ENCODE peak calls at places on chromosomes 2 and 18, in four cellular contexts. M, J, U and P are unnamed samples.

GRCh38 chr2:236014408-236015131 is 153.6 kb downstream of the GBX2 start:
- DNase-seq in M (no peak), J (no peak), U (peak; percentile 48), P (no peak)

GRCh38 chr2:33877348-33878016 is 278.4 kb upstream of the FAM98A start:
- DNase-seq in M (no peak), J (no peak), U (no peak), P (no peak)

GRCh38 chr2:207617011-207617671 is 8.1 kb downstream of the METTL21A start:
- DNase-seq in M (no peak), J (no peak), U (no peak), P (no peak)

GRCh38 chr2:24304621-24305020 is 55.7 kb downstream of the ITSN2 start:
- DNase-seq in M (no peak), J (no peak), U (peak; percentile 8), P (no peak)

GRCh38 chr2:191245046-191245868 is at the start of gene MYO1B:
- DNase-seq in M (peak; percentile 35), J (peak; percentile 88), U (peak; percentile 74), P (peak; percentile 5)

GRCh38 chr2:129896226-129897100 is 83.0 kb upstream of the RAB6C start:
- DNase-seq in M (no peak), J (no peak), U (no peak), P (no peak)

GRCh38 chr2:187403568-187404260 is 44.3 kb downstream of the CALCRL start:
- DNase-seq in M (no peak), J (no peak), U (no peak), P (no peak)

GRCh38 chr2:127573771-127574170 is 38.3 kb downstream of the MYO7B start:
- DNase-seq in M (no peak), J (no peak), U (no peak), P (no peak)

GRCh38 chr2:84527137-84528129 is 11.1 kb downstream of the DNAH6 start:
- DNase-seq in M (no peak), J (no peak), U (no peak), P (no peak)

GRCh38 chr2:219042157-219042556 is 841 bp upstream of the CFAP65 start:
- DNase-seq in M (no peak), J (no peak), U (no peak), P (no peak)

GRCh38 chr2:128421286-128421685 is 102.6 kb upstream of the HS6ST1 start:
- DNase-seq in M (no peak), J (no peak), U (no peak), P (no peak)

GRCh38 chr2:98324181-98324580 is 22.1 kb upstream of the CNGA3 start:
- DNase-seq in M (no peak), J (no peak), U (no peak), P (no peak)

GRCh38 chr2:128028668-128029054 is 802 bp upstream of the SAP130 start:
- DNase-seq in M (no peak), J (no peak), U (no peak), P (no peak)

GRCh38 chr18:10286580-10287150 is 167.8 kb upstream of the APCDD1 start:
- DNase-seq in M (no peak), J (no peak), U (no peak), P (no peak)

GRCh38 chr2:181077128-181077709 is 96.8 kb downstream of the UBE2E3 start:
- DNase-seq in M (no peak), J (no peak), U (peak; percentile 79), P (peak; percentile 14)

GRCh38 chr2:240586919-240587800 is 626 bp downstream of the CAPN10 start:
- DNase-seq in M (no peak), J (no peak), U (peak; percentile 80), P (no peak)

GRCh38 chr2:226894752-226895151 is 58.9 kb downstream of the RHBDD1 start:
- DNase-seq in M (no peak), J (no peak), U (no peak), P (no peak)

GRCh38 chr18:62629031-62629430 is 86.3 kb upstream of the PHLPP1 start:
- DNase-seq in M (no peak), J (no peak), U (no peak), P (no peak)

GRCh38 chr2:31235504-31235902 is 1.6 kb downstream of the EHD3 start:
- DNase-seq in M (no peak), J (no peak), U (no peak), P (no peak)

GRCh38 chr2:236949089-236949935 is 136.4 kb upstream of the COPS8 start:
- DNase-seq in M (no peak), J (no peak), U (no peak), P (no peak)

GRCh38 chr18:1784113-1784512 is 787.2 kb downstream of the METTL4 start:
- DNase-seq in M (no peak), J (no peak), U (no peak), P (no peak)

GRCh38 chr2:31987454-31987853 is 23.4 kb downstream of the MEMO1 start:
- DNase-seq in M (no peak), J (no peak), U (no peak), P (no peak)

GRCh38 chr2:63614448-63614968 is 25.7 kb downstream of the MDH1 start:
- DNase-seq in M (no peak), J (no peak), U (no peak), P (no peak)

GRCh38 chr2:54503192-54503591 is 47.1 kb downstream of the SPTBN1 start:
- DNase-seq in M (peak; percentile 30), J (peak; percentile 11), U (no peak), P (no peak)

GRCh38 chr2:202780514-202781021 is 91.0 kb downstream of the ICA1L start:
- DNase-seq in M (peak; percentile 17), J (no peak), U (no peak), P (peak; percentile 9)

GRCh38 chr18:23135679-23136325 is 517 bp downstream of the CABLES1 start:
- DNase-seq in M (peak; percentile 53), J (no peak), U (no peak), P (no peak)

GRCh38 chr18:48949606-48950535 is 894 bp downstream of the SMAD7 start:
- DNase-seq in M (no peak), J (peak; percentile 48), U (peak; percentile 17), P (no peak)

GRCh38 chr2:136131961-136132839 is 14.3 kb upstream of the CXCR4 start:
- DNase-seq in M (peak; percentile 47), J (no peak), U (peak; percentile 63), P (peak; percentile 71)

GRCh38 chr2:191479680-191480023 is 198.3 kb upstream of the NABP1 start:
- DNase-seq in M (no peak), J (no peak), U (no peak), P (no peak)

GRCh38 chr2:98412751-98413445 is 31.8 kb upstream of the INPP4A start:
- DNase-seq in M (no peak), J (no peak), U (peak; percentile 34), P (peak; percentile 23)

GRCh38 chr2:18959952-18960717 is 370.8 kb upstream of the NT5C1B start:
- DNase-seq in M (no peak), J (no peak), U (no peak), P (no peak)

GRCh38 chr2:203453858-203454451 is 81.1 kb downstream of the RAPH1 start:
- DNase-seq in M (no peak), J (no peak), U (peak; percentile 66), P (peak; percentile 28)

GRCh38 chr18:48023334-48024008 is 93.0 kb upstream of the SMAD2 start:
- DNase-seq in M (no peak), J (no peak), U (peak; percentile 47), P (no peak)